ENCODE peak calls at places on chromosomes 6 and 20, in eight cellular contexts. D is tibial nerve; G is thoracic aorta; T is HCT116; F is psoas muscle; X is AG04450; P is effector memory CD4-positive, alpha-beta T cell; E is BE2C. J is an unnamed sample.
A peak's percentile ranks its signal among the peaks of the same experiment; 100 is the strongest.

GRCh38 chr6:73579851-73580246 is 59.0 kb upstream of the EEF1A1 start:
- DNase-seq in D (peak; percentile 55), G (no peak), T (peak; percentile 62), F (no peak), X (peak; percentile 76), P (no peak), E (no peak), J (no peak)

GRCh38 chr6:11654876-11655275 is 117.3 kb downstream of the TMEM170B start:
- DNase-seq in D (no peak), G (no peak), T (no peak), F (no peak), X (peak; percentile 29), P (no peak), E (no peak), J (no peak)

GRCh38 chr6:20808984-20809383 is 274.7 kb downstream of the CDKAL1 start:
- DNase-seq in D (no peak), G (no peak), T (no peak), F (no peak), X (no peak), P (no peak), E (no peak), J (no peak)

GRCh38 chr20:53664121-53664520 is 70.5 kb upstream of the ZNF217 start:
- DNase-seq in D (no peak), G (no peak), T (no peak), F (no peak), X (no peak), P (no peak), E (no peak), J (no peak)

GRCh38 chr6:38527371-38527770 is 112.4 kb downstream of the BTBD9 start:
- DNase-seq in D (no peak), G (no peak), T (no peak), F (no peak), X (no peak), P (no peak), E (no peak), J (no peak)

GRCh38 chr20:13458860-13459451 is 179.8 kb downstream of the TASP1 start:
- DNase-seq in D (peak; percentile 13), G (no peak), T (peak; percentile 13), F (no peak), X (no peak), P (no peak), E (peak; percentile 34), J (no peak)

GRCh38 chr6:35757461-35758123 is 18.8 kb upstream of the CLPSL2 start:
- DNase-seq in D (no peak), G (no peak), T (peak; percentile 71), F (no peak), X (no peak), P (no peak), E (no peak), J (no peak)

GRCh38 chr6:119727504-119728219 is 378.1 kb upstream of the MAN1A1 start:
- DNase-seq in D (no peak), G (no peak), T (no peak), F (no peak), X (no peak), P (no peak), E (no peak), J (no peak)

GRCh38 chr20:40749985-40750506 is 61.0 kb upstream of the MAFB start:
- DNase-seq in D (no peak), G (no peak), T (no peak), F (no peak), X (no peak), P (no peak), E (no peak), J (no peak)

GRCh38 chr6:10465633-10466499 is 51.0 kb upstream of the TFAP2A start:
- DNase-seq in D (no peak), G (no peak), T (peak; percentile 65), F (no peak), X (no peak), P (no peak), E (peak; percentile 57), J (no peak)

GRCh38 chr20:1533059-1533458 is 24.4 kb downstream of the SIRPD start:
- DNase-seq in D (no peak), G (no peak), T (no peak), F (no peak), X (no peak), P (no peak), E (no peak), J (no peak)

GRCh38 chr6:124924333-124924759 is 37.9 kb upstream of the RNF217 start:
- DNase-seq in D (no peak), G (no peak), T (no peak), F (no peak), X (no peak), P (no peak), E (no peak), J (no peak)

GRCh38 chr6:90086517-90086916 is 192.2 kb downstream of the GJA10 start:
- DNase-seq in D (no peak), G (no peak), T (peak; percentile 35), F (no peak), X (no peak), P (no peak), E (no peak), J (no peak)

GRCh38 chr20:37081717-37082289 is 14.0 kb downstream of the RBL1 start:
- DNase-seq in D (peak; percentile 41), G (no peak), T (no peak), F (no peak), X (no peak), P (no peak), E (no peak), J (peak; percentile 21)

GRCh38 chr20:62924567-62925419 is 1.5 kb downstream of the DIDO1 start:
- DNase-seq in D (no peak), G (no peak), T (no peak), F (no peak), X (no peak), P (no peak), E (no peak), J (no peak)

GRCh38 chr6:143325379-143326140 is 124.9 kb downstream of the ADAT2 start:
- DNase-seq in D (no peak), G (no peak), T (no peak), F (no peak), X (no peak), P (no peak), E (no peak), J (no peak)

GRCh38 chr6:77626431-77626830 is 26.4 kb upstream of the MEI4 start:
- DNase-seq in D (no peak), G (no peak), T (no peak), F (no peak), X (no peak), P (no peak), E (no peak), J (no peak)

GRCh38 chr6:113821445-113821844 is 35.7 kb upstream of the MARCKS start:
- DNase-seq in D (no peak), G (no peak), T (no peak), F (no peak), X (no peak), P (no peak), E (no peak), J (no peak)

GRCh38 chr20:59770270-59770669 is 163.2 kb downstream of the SYCP2 start:
- DNase-seq in D (no peak), G (no peak), T (peak; percentile 41), F (no peak), X (no peak), P (no peak), E (no peak), J (no peak)

GRCh38 chr6:111980168-111980567 is 73.7 kb upstream of the CCN6 start:
- DNase-seq in D (no peak), G (no peak), T (no peak), F (no peak), X (peak; percentile 42), P (no peak), E (no peak), J (no peak)

GRCh38 chr6:6583836-6584235 is 4.7 kb upstream of the LY86 start:
- DNase-seq in D (no peak), G (no peak), T (peak; percentile 41), F (no peak), X (no peak), P (no peak), E (peak; percentile 18), J (no peak)

GRCh38 chr6:42100029-42100901 is 42.2 kb downstream of the C6orf132 start:
- DNase-seq in D (no peak), G (no peak), T (no peak), F (no peak), X (peak; percentile 26), P (no peak), E (no peak), J (no peak)

GRCh38 chr20:9031951-9032350 is 36.9 kb upstream of the PLCB4 start:
- DNase-seq in D (no peak), G (no peak), T (no peak), F (no peak), X (no peak), P (no peak), E (no peak), J (no peak)

GRCh38 chr20:62369508-62370114 is 2.5 kb upstream of the LAMA5 start:
- DNase-seq in D (no peak), G (no peak), T (no peak), F (no peak), X (no peak), P (no peak), E (no peak), J (no peak)

GRCh38 chr20:3980260-3981131 is 34.9 kb downstream of the RNF24 start:
- DNase-seq in D (no peak), G (no peak), T (no peak), F (no peak), X (peak; percentile 4), P (peak; percentile 4), E (peak; percentile 31), J (no peak)

GRCh38 chr6:100462396-100462795 is 2.3 kb downstream of the SIM1 start:
- DNase-seq in D (no peak), G (no peak), T (no peak), F (no peak), X (no peak), P (no peak), E (no peak), J (no peak)
- H3K9me3 ChIP-seq in D (no peaks in the 10 kb centered on the region), G (no peaks in the 10 kb centered on the region), T (no peaks in the 10 kb centered on the region), F (no peaks in the 10 kb centered on the region), X (peaks cover 21% of the 10 kb centered on the region), P (peaks cover 7% of the 10 kb centered on the region), E (peaks cover 5% of the 10 kb centered on the region), J (peaks cover 28% of the 10 kb centered on the region)

GRCh38 chr6:22883061-22883717 is 313.8 kb downstream of the HDGFL1 start:
- DNase-seq in D (no peak), G (no peak), T (no peak), F (no peak), X (no peak), P (no peak), E (no peak), J (no peak)
- H3K9me3 ChIP-seq in D (no peaks in the 10 kb centered on the region), G (no peaks in the 10 kb centered on the region), T (no peaks in the 10 kb centered on the region), F (no peaks in the 10 kb centered on the region), X (no peaks in the 10 kb centered on the region), P (no peaks in the 10 kb centered on the region), E (no peaks in the 10 kb centered on the region), J (no peaks in the 10 kb centered on the region)

DNA sequence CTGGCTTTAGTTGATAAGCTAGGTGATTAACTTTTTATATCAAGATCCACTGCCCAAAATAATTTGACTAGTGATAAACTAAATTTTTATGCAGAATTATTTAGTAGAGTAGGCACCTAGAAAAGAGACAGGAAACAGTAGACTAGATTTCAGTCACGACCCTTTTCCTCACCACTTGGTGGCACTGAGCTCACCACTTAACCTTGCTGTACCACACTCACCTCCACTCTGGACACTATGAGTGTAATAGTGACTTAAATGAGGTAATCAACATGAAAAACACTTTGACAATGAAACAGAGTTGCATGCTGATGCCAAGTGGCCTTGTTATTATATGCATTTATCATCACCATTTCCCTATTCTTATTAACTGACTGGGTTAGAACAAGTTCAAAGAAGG is 730.4 kb downstream of the KIF16B start:
- DNase-seq in D (no peak), G (no peak), T (no peak), F (no peak), X (no peak), P (no peak), E (no peak), J (no peak)
- H3K9me3 ChIP-seq in D (no peaks in the 10 kb centered on the region), G (no peaks in the 10 kb centered on the region), T (peaks cover 22% of the 10 kb centered on the region), F (no peaks in the 10 kb centered on the region), X (no peaks in the 10 kb centered on the region), P (no peaks in the 10 kb centered on the region), E (no peaks in the 10 kb centered on the region), J (no peaks in the 10 kb centered on the region)

GRCh38 chr20:55893031-55893430 is 112.3 kb downstream of the CBLN4 start:
- DNase-seq in D (no peak), G (no peak), T (no peak), F (no peak), X (no peak), P (no peak), E (no peak), J (no peak)
- H3K9me3 ChIP-seq in D (peaks cover 2% of the 10 kb centered on the region), G (no peaks in the 10 kb centered on the region), T (peaks cover 23% of the 10 kb centered on the region), F (peaks cover 3% of the 10 kb centered on the region), X (peaks cover 16% of the 10 kb centered on the region), P (no peaks in the 10 kb centered on the region), E (no peaks in the 10 kb centered on the region), J (no peaks in the 10 kb centered on the region)

J was measured in T-helper 17 cell.